ENCODE peak calls at places on chromosomes 16 and 17, in eight cellular contexts. Z, Q, K, F, M, V, T and Y are unnamed samples.

GRCh38 chr17:78442648-78443128 is 64.2 kb downstream of the PGS1 start:
- DNase-seq in Z (no peak), Q (no peak), K (no peak), F (no peak), M (peak), V (peak), T (peak), Y (no peak)

GRCh38 chr17:49910094-49910857 is 58.7 kb upstream of the DLX4 start:
- DNase-seq in Z (no peak), Q (no peak), K (no peak), F (no peak), M (no peak), V (no peak), T (peak), Y (no peak)

GRCh38 chr17:50279181-50279526 is 4.9 kb downstream of the TMEM92 start:
- DNase-seq in Z (no peak), Q (no peak), K (no peak), F (no peak), M (no peak), V (no peak), T (peak), Y (no peak)

GRCh38 chr17:17900615-17901520 is 64.1 kb upstream of the SREBF1 start:
- DNase-seq in Z (peak), Q (no peak), K (no peak), F (no peak), M (peak), V (peak), T (peak), Y (peak)

GRCh38 chr16:11610121-11610505 is 23.4 kb upstream of the LITAF start:
- DNase-seq in Z (no peak), Q (no peak), K (no peak), F (no peak), M (no peak), V (peak), T (no peak), Y (no peak)

GRCh38 chr16:81151648-81152047 is 55.5 kb upstream of the GCSH start:
- DNase-seq in Z (no peak), Q (no peak), K (no peak), F (no peak), M (no peak), V (no peak), T (no peak), Y (no peak)

GRCh38 chr16:11836653-11837244 is 14.6 kb downstream of the RSL1D1 start:
- DNase-seq in Z (no peak), Q (no peak), K (no peak), F (no peak), M (no peak), V (no peak), T (peak), Y (no peak)

GRCh38 chr16:11916524-11917285 is 949 bp upstream of the GSPT1 start:
- DNase-seq in Z (peak), Q (no peak), K (no peak), F (no peak), M (peak), V (no peak), T (peak), Y (no peak)

GRCh38 chr17:16459850-16460550 is 32.0 kb downstream of the LRRC75A start:
- DNase-seq in Z (no peak), Q (no peak), K (no peak), F (no peak), M (no peak), V (no peak), T (peak), Y (no peak)

GRCh38 chr17:34798581-34798980 is 162.7 kb downstream of the CCT6B start:
- DNase-seq in Z (no peak), Q (no peak), K (no peak), F (no peak), M (no peak), V (no peak), T (peak), Y (no peak)